ENCODE peak calls at places on chromosomes 4 and X, in six cellular contexts. One of them, this sample, is unnamed.

GRCh38 chrX:129461801-129462456 is 61.4 kb downstream of the SMARCA1 start:
- DNase-seq in mammary epithelial cell: no peak
- DNase-seq in OCI-LY7: no peak
- DNase-seq in fibroblast of lung: no peak
- DNase-seq in GM23248: no peak
- DNase-seq in neuronal stem cell: no peak
- DNase-seq in this sample: no peak

GRCh38 chrX:41475611-41476241 is 28.6 kb downstream of the NYX start:
- DNase-seq in mammary epithelial cell: no peak
- DNase-seq in OCI-LY7: no peak
- DNase-seq in fibroblast of lung: no peak
- DNase-seq in GM23248: no peak
- DNase-seq in neuronal stem cell: peak; percentile 76
- DNase-seq in this sample: peak; percentile 91

GRCh38 chr4:48635310-48635709 is 144.8 kb downstream of the FRYL start:
- DNase-seq in mammary epithelial cell: peak; percentile 43
- DNase-seq in OCI-LY7: no peak
- DNase-seq in fibroblast of lung: peak; percentile 67
- DNase-seq in GM23248: peak; percentile 69
- DNase-seq in neuronal stem cell: no peak
- DNase-seq in this sample: no peak

GRCh38 chr4:24475756-24476155 is 108.6 kb downstream of the DHX15 start:
- DNase-seq in mammary epithelial cell: no peak
- DNase-seq in OCI-LY7: no peak
- DNase-seq in fibroblast of lung: no peak
- DNase-seq in GM23248: no peak
- DNase-seq in neuronal stem cell: no peak
- DNase-seq in this sample: no peak

GRCh38 chr4:105130945-105131344 is 15.7 kb upstream of the TET2 start:
- DNase-seq in mammary epithelial cell: no peak
- DNase-seq in OCI-LY7: no peak
- DNase-seq in fibroblast of lung: no peak
- DNase-seq in GM23248: no peak
- DNase-seq in neuronal stem cell: no peak
- DNase-seq in this sample: no peak

GRCh38 chr4:67054901-67055300 is 490.4 kb downstream of the CENPC start:
- DNase-seq in mammary epithelial cell: no peak
- DNase-seq in OCI-LY7: no peak
- DNase-seq in fibroblast of lung: peak; percentile 47
- DNase-seq in GM23248: no peak
- DNase-seq in neuronal stem cell: no peak
- DNase-seq in this sample: no peak

GRCh38 chr4:10102193-10102980 is 14.2 kb downstream of the WDR1 start:
- DNase-seq in mammary epithelial cell: no peak
- DNase-seq in OCI-LY7: no peak
- DNase-seq in fibroblast of lung: peak; percentile 57
- DNase-seq in GM23248: peak; percentile 68
- DNase-seq in neuronal stem cell: no peak
- DNase-seq in this sample: peak; percentile 14

GRCh38 chr4:77022581-77023133 is 53.1 kb downstream of the CCNI start:
- DNase-seq in mammary epithelial cell: no peak
- DNase-seq in OCI-LY7: no peak
- DNase-seq in fibroblast of lung: peak; percentile 89
- DNase-seq in GM23248: peak; percentile 79
- DNase-seq in neuronal stem cell: peak; percentile 62
- DNase-seq in this sample: peak; percentile 80

GRCh38 chrX:129772796-129773431 is 6.8 kb upstream of the SASH3 start:
- DNase-seq in mammary epithelial cell: no peak
- DNase-seq in OCI-LY7: peak; percentile 92
- DNase-seq in fibroblast of lung: no peak
- DNase-seq in GM23248: no peak
- DNase-seq in neuronal stem cell: no peak
- DNase-seq in this sample: no peak

GRCh38 chr4:39636786-39637185 is 1.9 kb downstream of the SMIM14 start:
- DNase-seq in mammary epithelial cell: peak; percentile 58
- DNase-seq in OCI-LY7: no peak
- DNase-seq in fibroblast of lung: peak; percentile 20
- DNase-seq in GM23248: peak; percentile 53
- DNase-seq in neuronal stem cell: no peak
- DNase-seq in this sample: no peak

GRCh38 chr4:110200673-110201072 is 2.3 kb upstream of the ELOVL6 start:
- DNase-seq in mammary epithelial cell: no peak
- DNase-seq in OCI-LY7: no peak
- DNase-seq in fibroblast of lung: no peak
- DNase-seq in GM23248: no peak
- DNase-seq in neuronal stem cell: no peak
- DNase-seq in this sample: no peak

GRCh38 chrX:100864967-100865366 is 9.2 kb downstream of the NOX1 start:
- DNase-seq in mammary epithelial cell: peak; percentile 49
- DNase-seq in OCI-LY7: no peak
- DNase-seq in fibroblast of lung: peak; percentile 48
- DNase-seq in GM23248: peak; percentile 54
- DNase-seq in neuronal stem cell: no peak
- DNase-seq in this sample: no peak

GRCh38 chrX:149841929-149842328 is 39.1 kb upstream of the MAGEA8 start:
- DNase-seq in mammary epithelial cell: no peak
- DNase-seq in OCI-LY7: no peak
- DNase-seq in fibroblast of lung: no peak
- DNase-seq in GM23248: no peak
- DNase-seq in neuronal stem cell: no peak
- DNase-seq in this sample: no peak

GRCh38 chrX:149837639-149838038 is 43.3 kb upstream of the MAGEA8 start:
- DNase-seq in mammary epithelial cell: peak; percentile 5
- DNase-seq in OCI-LY7: no peak
- DNase-seq in fibroblast of lung: no peak
- DNase-seq in GM23248: no peak
- DNase-seq in neuronal stem cell: no peak
- DNase-seq in this sample: no peak

GRCh38 chrX:149831473-149831872 is 49.5 kb upstream of the MAGEA8 start:
- DNase-seq in mammary epithelial cell: no peak
- DNase-seq in OCI-LY7: no peak
- DNase-seq in fibroblast of lung: no peak
- DNase-seq in GM23248: no peak
- DNase-seq in neuronal stem cell: no peak
- DNase-seq in this sample: no peak

DNA sequence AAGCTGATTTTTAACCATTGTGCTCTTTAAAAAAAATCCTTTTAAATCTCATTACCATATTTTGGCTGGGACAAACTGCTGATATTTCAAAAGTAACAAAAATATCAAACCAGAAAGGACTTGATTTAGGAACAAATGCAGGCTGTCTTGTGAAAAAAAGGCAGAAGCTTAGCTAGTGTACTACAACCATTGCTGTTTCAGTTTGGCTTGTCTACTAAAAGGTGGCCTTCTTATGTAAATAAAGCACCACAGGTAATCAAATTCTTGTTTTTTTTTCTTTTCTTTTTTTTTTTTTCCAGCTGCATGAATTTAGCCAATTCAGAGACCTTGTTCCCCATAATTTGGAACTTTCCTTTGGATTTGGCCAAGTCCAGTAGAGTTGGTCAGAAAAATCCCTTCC is 43.8 kb upstream of the MAGEA8 start:
- DNase-seq in mammary epithelial cell: no peak
- DNase-seq in OCI-LY7: no peak
- DNase-seq in fibroblast of lung: no peak
- DNase-seq in GM23248: no peak
- DNase-seq in neuronal stem cell: no peak
- DNase-seq in this sample: no peak
- H3K4me2 ChIP-seq in mammary epithelial cell: no peak overlapping the region
- H3K4me2 ChIP-seq in OCI-LY7: no peak overlapping the region
- H3K4me2 ChIP-seq in fibroblast of lung: no peak overlapping the region
- H3K4me2 ChIP-seq in GM23248: no peak overlapping the region
- H3K4me2 ChIP-seq in neuronal stem cell: no peak overlapping the region
- H3K4me2 ChIP-seq in this sample: no peak overlapping the region

GRCh38 chrX:134246282-134246681 is 9.3 kb downstream of the CCDC160 start:
- DNase-seq in mammary epithelial cell: no peak
- DNase-seq in OCI-LY7: peak; percentile 18
- DNase-seq in fibroblast of lung: no peak
- DNase-seq in GM23248: no peak
- DNase-seq in neuronal stem cell: no peak
- DNase-seq in this sample: peak; percentile 49
- H3K4me2 ChIP-seq in mammary epithelial cell: no peak overlapping the region
- H3K4me2 ChIP-seq in OCI-LY7: no peak overlapping the region
- H3K4me2 ChIP-seq in fibroblast of lung: no peak overlapping the region
- H3K4me2 ChIP-seq in GM23248: no peak overlapping the region
- H3K4me2 ChIP-seq in neuronal stem cell: no peak overlapping the region
- H3K4me2 ChIP-seq in this sample: no peak overlapping the region

GRCh38 chrX:69257504-69258127 is 92.4 kb upstream of the PJA1 start:
- DNase-seq in mammary epithelial cell: no peak
- DNase-seq in OCI-LY7: no peak
- DNase-seq in fibroblast of lung: no peak
- DNase-seq in GM23248: no peak
- DNase-seq in neuronal stem cell: no peak
- DNase-seq in this sample: no peak
- H3K4me2 ChIP-seq in mammary epithelial cell: no peak overlapping the region
- H3K4me2 ChIP-seq in OCI-LY7: no peak overlapping the region
- H3K4me2 ChIP-seq in fibroblast of lung: no peak overlapping the region
- H3K4me2 ChIP-seq in GM23248: no peak overlapping the region
- H3K4me2 ChIP-seq in neuronal stem cell: no peak overlapping the region
- H3K4me2 ChIP-seq in this sample: no peak overlapping the region

GRCh38 chrX:154750301-154751120 is at the start of gene GAB3:
- DNase-seq in mammary epithelial cell: no peak
- DNase-seq in OCI-LY7: no peak
- DNase-seq in fibroblast of lung: no peak
- DNase-seq in GM23248: peak; percentile 61
- DNase-seq in neuronal stem cell: no peak
- DNase-seq in this sample: peak; percentile 64
- H3K4me2 ChIP-seq in mammary epithelial cell: peak within 1 kb of the TSS; percentile 76
- H3K4me2 ChIP-seq in OCI-LY7: peak within 1 kb of the TSS; percentile 36
- H3K4me2 ChIP-seq in fibroblast of lung: peak within 1 kb of the TSS; percentile 88
- H3K4me2 ChIP-seq in GM23248: peak within 1 kb of the TSS; percentile 52
- H3K4me2 ChIP-seq in neuronal stem cell: peak within 1 kb of the TSS; percentile 40
- H3K4me2 ChIP-seq in this sample: peak within 1 kb of the TSS; percentile 70

DNA sequence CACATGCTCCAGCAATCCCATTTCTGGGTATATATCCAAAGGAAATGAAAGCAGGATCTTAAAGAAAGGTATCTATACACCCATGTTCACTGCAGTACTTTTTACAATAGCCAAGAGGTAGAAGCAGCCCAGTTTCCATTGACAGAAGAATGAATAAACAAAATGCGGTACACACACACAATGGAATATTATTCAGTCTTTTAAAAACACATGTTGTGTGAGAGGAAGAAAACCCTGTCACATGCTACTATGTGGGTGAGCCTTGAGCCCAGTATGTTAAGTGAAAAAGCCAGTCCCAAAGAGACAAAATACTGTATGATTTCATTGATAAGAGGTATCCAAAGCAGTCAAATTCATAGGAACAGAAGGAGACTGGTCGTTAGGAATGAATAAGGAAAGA is 6.3 kb downstream of the ANXA3 start:
- DNase-seq in mammary epithelial cell: no peak
- DNase-seq in OCI-LY7: no peak
- DNase-seq in fibroblast of lung: no peak
- DNase-seq in GM23248: no peak
- DNase-seq in neuronal stem cell: no peak
- DNase-seq in this sample: no peak
- H3K4me2 ChIP-seq in mammary epithelial cell: peak overlapping the region; percentile 22
- H3K4me2 ChIP-seq in OCI-LY7: no peak overlapping the region
- H3K4me2 ChIP-seq in fibroblast of lung: no peak overlapping the region
- H3K4me2 ChIP-seq in GM23248: no peak overlapping the region
- H3K4me2 ChIP-seq in neuronal stem cell: no peak overlapping the region
- H3K4me2 ChIP-seq in this sample: no peak overlapping the region

GRCh38 chr4:141409556-141409955 is 188.9 kb downstream of the ZNF330 start:
- DNase-seq in mammary epithelial cell: no peak
- DNase-seq in OCI-LY7: no peak
- DNase-seq in fibroblast of lung: no peak
- DNase-seq in GM23248: no peak
- DNase-seq in neuronal stem cell: no peak
- DNase-seq in this sample: no peak
- H3K4me2 ChIP-seq in mammary epithelial cell: no peak overlapping the region
- H3K4me2 ChIP-seq in OCI-LY7: no peak overlapping the region
- H3K4me2 ChIP-seq in fibroblast of lung: no peak overlapping the region
- H3K4me2 ChIP-seq in GM23248: no peak overlapping the region
- H3K4me2 ChIP-seq in neuronal stem cell: no peak overlapping the region
- H3K4me2 ChIP-seq in this sample: no peak overlapping the region

This sample was measured in neural progenitor cell.